ENCODE peak calls at places on chromosomes 4 and X, in five cellular contexts. W is endodermal cell, B is transverse colon, K is GM23248, Y is NB4. M is an unnamed sample.

GRCh38 chrX:119690921-119691716 is 1.8 kb downstream of the SEPTIN6 start:
- DNase-seq in W (no peak), B (peak; percentile 11), K (peak; percentile 69), Y (peak; percentile 33), M (peak; percentile 35)

GRCh38 chr4:3801931-3802550 is 35.9 kb downstream of the ADRA2C start:
- DNase-seq in W (no peak), B (no peak), K (no peak), Y (no peak), M (no peak)

GRCh38 chrX:46180258-46180687 is 364.9 kb downstream of the ZNF674 start:
- DNase-seq in W (peak; percentile 64), B (no peak), K (peak; percentile 86), Y (peak; percentile 93), M (peak; percentile 80)

GRCh38 chr4:122874194-122874593 is 47.6 kb downstream of the FGF2 start:
- DNase-seq in W (no peak), B (no peak), K (peak; percentile 89), Y (peak; percentile 2), M (peak; percentile 63)

GRCh38 chr4:83629945-83630684 is 94.2 kb downstream of the GPAT3 start:
- DNase-seq in W (no peak), B (peak; percentile 83), K (peak; percentile 60), Y (peak; percentile 96), M (peak; percentile 65)

GRCh38 chr4:65580551-65580950 is 89.7 kb downstream of the EPHA5 start:
- DNase-seq in W (no peak), B (no peak), K (peak; percentile 2), Y (no peak), M (no peak)

GRCh38 chr4:6908397-6909112 is 1.1 kb upstream of the TBC1D14 start:
- DNase-seq in W (no peak), B (no peak), K (peak; percentile 79), Y (no peak), M (no peak)

GRCh38 chr4:141540643-141541042 is 95.7 kb upstream of the IL15 start:
- DNase-seq in W (no peak), B (no peak), K (peak; percentile 50), Y (no peak), M (no peak)

GRCh38 chrX:143781103-143781502 is 60.6 kb upstream of the SPANXN2 start:
- DNase-seq in W (peak; percentile 65), B (no peak), K (peak; percentile 4), Y (no peak), M (peak; percentile 23)

GRCh38 chrX:105483011-105483410 is 262.5 kb upstream of the TEX13A start:
- DNase-seq in W (no peak), B (no peak), K (no peak), Y (no peak), M (peak; percentile 73)

GRCh38 chrX:150200820-150201287 is 162.3 kb upstream of the MAMLD1 start:
- DNase-seq in W (no peak), B (peak; percentile 20), K (peak; percentile 97), Y (peak; percentile 91), M (peak; percentile 97)

GRCh38 chrX:18890724-18891560 is 93.0 kb downstream of the PHKA2 start:
- DNase-seq in W (no peak), B (no peak), K (no peak), Y (no peak), M (no peak)

GRCh38 chr4:786861-787300 is 39.0 kb downstream of the CPLX1 start:
- DNase-seq in W (peak; percentile 59), B (no peak), K (no peak), Y (no peak), M (no peak)
- H3K4me3 ChIP-seq in W (no peak overlapping the region), B (peak overlapping the region; percentile 32), K (no peak overlapping the region), Y (no peak overlapping the region), M (no peak overlapping the region)

GRCh38 chr4:8033067-8033755 is 93.5 kb upstream of the AFAP1 start:
- DNase-seq in W (no peak), B (no peak), K (no peak), Y (peak; percentile 44), M (no peak)

GRCh38 chr4:8038083-8038482 is 98.4 kb upstream of the AFAP1 start:
- DNase-seq in W (no peak), B (no peak), K (no peak), Y (no peak), M (no peak)

GRCh38 chr4:8037150-8037769 is 97.6 kb upstream of the AFAP1 start:
- DNase-seq in W (no peak), B (no peak), K (no peak), Y (no peak), M (no peak)

GRCh38 chr4:8033776-8034528 is 94.3 kb upstream of the AFAP1 start:
- DNase-seq in W (peak; percentile 36), B (no peak), K (no peak), Y (peak; percentile 40), M (no peak)

GRCh38 chr4:8035371-8035780 is 95.7 kb upstream of the AFAP1 start:
- DNase-seq in W (no peak), B (no peak), K (no peak), Y (peak; percentile 88), M (no peak)
- H3K4me3 ChIP-seq in W (no peak overlapping the region), B (no peak overlapping the region), K (no peak overlapping the region), Y (no peak overlapping the region), M (no peak overlapping the region)

GRCh38 chrX:139828830-139829229 is 104.0 kb downstream of the ATP11C start:
- DNase-seq in W (no peak), B (no peak), K (no peak), Y (no peak), M (no peak)

GRCh38 chrX:139825618-139826017 is 107.2 kb downstream of the ATP11C start:
- DNase-seq in W (no peak), B (no peak), K (no peak), Y (no peak), M (no peak)

GRCh38 chrX:139831017-139831416 is 101.8 kb downstream of the ATP11C start:
- DNase-seq in W (no peak), B (no peak), K (peak; percentile 13), Y (peak; percentile 2), M (no peak)

GRCh38 chrX:139826065-139827044 is 106.5 kb downstream of the ATP11C start:
- DNase-seq in W (no peak), B (no peak), K (peak; percentile 68), Y (no peak), M (no peak)

GRCh38 chrX:139828037-139828436 is 104.8 kb downstream of the ATP11C start:
- DNase-seq in W (no peak), B (no peak), K (peak; percentile 6), Y (no peak), M (no peak)
- H3K4me3 ChIP-seq in W (no peak overlapping the region), B (no peak overlapping the region), K (no peak overlapping the region), Y (no peak overlapping the region), M (no peak overlapping the region)

GRCh38 chrX:135346975-135347374 is 37.7 kb downstream of the ETDC start:
- DNase-seq in W (no peak), B (no peak), K (no peak), Y (no peak), M (no peak)

GRCh38 chrX:135340827-135341226 is 31.5 kb downstream of the ETDC start:
- DNase-seq in W (no peak), B (no peak), K (peak; percentile 77), Y (no peak), M (no peak)

DNA sequence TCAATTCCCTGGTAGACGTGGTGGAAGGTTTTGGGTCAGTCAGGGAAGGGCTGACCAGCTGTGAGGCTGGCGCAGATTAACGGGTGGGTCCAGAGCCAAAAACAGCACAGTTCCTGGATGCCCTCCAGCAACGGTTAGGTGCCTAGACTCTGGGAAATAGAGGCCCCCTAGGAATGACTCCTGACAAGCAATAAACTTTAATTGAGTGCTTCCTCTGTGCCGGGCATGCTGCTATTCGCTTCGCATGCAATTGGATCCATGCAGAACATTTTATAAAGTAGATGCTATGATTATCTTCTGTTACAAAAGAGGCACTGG is 36.0 kb downstream of the ETDC start:
- DNase-seq in W (no peak), B (peak; percentile 38), K (peak; percentile 61), Y (no peak), M (peak; percentile 68)
- H3K4me3 ChIP-seq in W (peak overlapping the region; percentile 93), B (peak overlapping the region; percentile 85), K (peak overlapping the region; percentile 93), Y (peak overlapping the region; percentile 83), M (peak overlapping the region; percentile 73)

GRCh38 chrX:153688900-153689590 is 1.3 kb downstream of the SLC6A8 start:
- DNase-seq in W (no peak), B (no peak), K (peak; percentile 70), Y (no peak), M (no peak)
- H3K4me3 ChIP-seq in W (peak overlapping the region; percentile 49), B (peak overlapping the region; percentile 57), K (peak overlapping the region; percentile 59), Y (no peak overlapping the region), M (peak overlapping the region; percentile 48)

GRCh38 chr4:88320174-88320779 is 35.9 kb upstream of the PPM1K start:
- DNase-seq in W (no peak), B (no peak), K (no peak), Y (no peak), M (no peak)
- H3K4me3 ChIP-seq in W (peak overlapping the region; percentile 77), B (no peak overlapping the region), K (no peak overlapping the region), Y (peak overlapping the region; percentile 38), M (no peak overlapping the region)

GRCh38 chr4:136277741-136278140 is 1254.6 kb downstream of the PCDH18 start:
- DNase-seq in W (no peak), B (no peak), K (no peak), Y (no peak), M (no peak)
- H3K4me3 ChIP-seq in W (no peak overlapping the region), B (no peak overlapping the region), K (no peak overlapping the region), Y (no peak overlapping the region), M (no peak overlapping the region)

DNA sequence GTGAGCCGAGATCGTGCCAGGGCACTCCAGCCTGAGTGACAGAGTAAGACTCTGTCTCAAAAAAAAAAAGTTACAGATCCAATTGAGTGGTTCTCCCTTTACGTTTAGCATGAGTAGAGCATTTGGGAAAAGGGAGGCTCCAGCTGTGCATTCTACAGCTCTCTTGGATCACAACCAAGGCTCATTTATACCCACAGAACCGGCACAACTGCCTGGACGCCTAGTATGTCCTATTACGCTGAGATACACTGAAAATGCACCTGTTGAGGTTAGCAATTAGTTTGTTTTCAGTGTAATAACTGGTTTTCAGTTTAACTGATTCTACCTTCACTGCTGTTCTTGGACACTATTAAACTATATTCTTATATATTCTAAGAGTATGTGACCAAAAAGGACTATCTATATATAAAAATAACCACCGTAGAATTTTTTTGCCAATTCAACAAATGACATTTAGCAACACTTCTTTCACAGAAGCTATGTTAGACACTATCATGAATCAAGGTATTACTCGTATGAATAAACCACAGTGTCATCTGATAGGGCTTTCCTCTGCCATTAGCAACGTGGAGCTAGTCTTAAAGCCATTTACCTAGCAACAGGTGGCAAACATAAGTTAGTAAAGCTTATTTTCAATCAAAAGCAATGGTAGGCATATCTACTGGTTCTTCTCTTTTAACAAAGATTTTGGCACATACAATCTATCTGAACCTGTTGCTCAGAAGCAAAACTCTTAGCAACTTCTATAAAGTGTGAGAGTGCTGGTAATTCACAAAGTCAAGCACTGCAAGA is 3.6 kb downstream of the OTUD4 start:
- DNase-seq in W (no peak), B (no peak), K (peak; percentile 27), Y (peak; percentile 6), M (no peak)
- H3K4me3 ChIP-seq in W (peak overlapping the region; percentile 91), B (peak overlapping the region; percentile 73), K (peak overlapping the region; percentile 87), Y (peak overlapping the region; percentile 83), M (no peak overlapping the region)